ENCODE peak calls at places on chromosomes 2 and 18, in six cellular contexts. P is A549, G is progenitor cell of endocrine pancreas, H is endothelial cell, K is epithelial cell of esophagus, D is GM12865. X is an unnamed sample.

GRCh38 chr18:3186678-3187658 is 32.8 kb downstream of the MYOM1 start:
- DNase-seq in D (no peak), G (no peak), H (no peak), P (peak; percentile 22), K (no peak), X (no peak)

GRCh38 chr18:70200286-70200685 is 5.2 kb downstream of the RTTN start:
- DNase-seq in K (no peak), P (no peak), D (no peak), G (no peak), H (no peak), X (no peak)

GRCh38 chr2:25305809-25306208 is 35.9 kb downstream of the DNMT3A start:
- DNase-seq in D (no peak), K (peak; percentile 53), G (no peak), P (no peak), H (no peak), X (no peak)

GRCh38 chr2:202109737-202110184 is 36.7 kb downstream of the KIAA2012 start:
- DNase-seq in G (no peak), K (peak; percentile 55), D (no peak), H (no peak), P (no peak), X (no peak)

GRCh38 chr18:48786621-48787522 is 163.9 kb downstream of the SMAD7 start:
- DNase-seq in D (no peak), K (no peak), G (no peak), H (no peak), P (no peak), X (no peak)

GRCh38 chr2:147389218-147389617 is 455.6 kb upstream of the ACVR2A start:
- DNase-seq in P (no peak), D (no peak), H (no peak), G (no peak), K (no peak), X (no peak)

GRCh38 chr2:104853926-104854506 is at the start of gene POU3F3:
- DNase-seq in D (peak; percentile 37), G (no peak), H (peak; percentile 86), K (no peak), P (peak; percentile 60), X (no peak)

GRCh38 chr2:180604077-180604476 is 376.3 kb upstream of the UBE2E3 start:
- DNase-seq in H (peak; percentile 22), D (peak; percentile 31), K (peak; percentile 53), P (peak; percentile 29), G (no peak), X (peak; percentile 10)

GRCh38 chr18:24603151-24603550 is 142.7 kb downstream of the HRH4 start:
- DNase-seq in K (no peak), D (no peak), G (no peak), P (no peak), H (no peak), X (no peak)

GRCh38 chr2:62741954-62742722 is 36.6 kb downstream of the EHBP1 start:
- DNase-seq in G (no peak), K (no peak), P (no peak), H (no peak), D (no peak), X (no peak)

GRCh38 chr2:167607211-167607610 is 640.2 kb downstream of the STK39 start:
- DNase-seq in G (no peak), H (no peak), K (peak; percentile 0), P (no peak), D (no peak), X (no peak)

GRCh38 chr18:2979871-2980606 is 32.9 kb downstream of the LPIN2 start:
- DNase-seq in G (no peak), H (no peak), K (no peak), D (peak; percentile 58), P (peak; percentile 27), X (no peak)

GRCh38 chr18:6959110-6959509 is 158.5 kb downstream of the LAMA1 start:
- DNase-seq in K (no peak), G (no peak), P (no peak), D (no peak), H (no peak), X (no peak)

GRCh38 chr2:158266106-158266505 is 164.4 kb downstream of the UPP2 start:
- DNase-seq in D (no peak), H (no peak), K (no peak), P (no peak), G (no peak), X (no peak)

GRCh38 chr2:176669398-176670174 is 400.3 kb downstream of the MTX2 start:
- DNase-seq in H (no peak), D (peak; percentile 57), P (no peak), G (no peak), K (no peak), X (peak; percentile 10)

GRCh38 chr2:105252271-105252670 is 10.7 kb downstream of the GPR45 start:
- DNase-seq in P (no peak), H (no peak), D (no peak), G (no peak), K (no peak), X (no peak)

GRCh38 chr2:119350311-119350998 is 16.2 kb downstream of the C2orf76 start:
- DNase-seq in H (no peak), D (no peak), K (peak; percentile 74), G (no peak), P (no peak), X (no peak)

GRCh38 chr2:127906206-127906926 is 20.6 kb upstream of the AMMECR1L start:
- DNase-seq in D (no peak), P (no peak), G (no peak), H (no peak), K (no peak), X (no peak)

GRCh38 chr2:191441761-191442160 is 196.6 kb downstream of the MYO1B start:
- DNase-seq in G (no peak), D (no peak), P (no peak), K (no peak), H (no peak), X (no peak)

GRCh38 chr2:131049150-131049718 is 44.0 kb downstream of the FAM168B start:
- DNase-seq in P (no peak), D (no peak), G (no peak), K (no peak), H (no peak), X (no peak)

GRCh38 chr18:32760391-32760790 is 12.4 kb downstream of the KLHL14 start:
- DNase-seq in H (no peak), G (no peak), P (no peak), K (no peak), D (peak; percentile 61), X (peak; percentile 72)

DNA sequence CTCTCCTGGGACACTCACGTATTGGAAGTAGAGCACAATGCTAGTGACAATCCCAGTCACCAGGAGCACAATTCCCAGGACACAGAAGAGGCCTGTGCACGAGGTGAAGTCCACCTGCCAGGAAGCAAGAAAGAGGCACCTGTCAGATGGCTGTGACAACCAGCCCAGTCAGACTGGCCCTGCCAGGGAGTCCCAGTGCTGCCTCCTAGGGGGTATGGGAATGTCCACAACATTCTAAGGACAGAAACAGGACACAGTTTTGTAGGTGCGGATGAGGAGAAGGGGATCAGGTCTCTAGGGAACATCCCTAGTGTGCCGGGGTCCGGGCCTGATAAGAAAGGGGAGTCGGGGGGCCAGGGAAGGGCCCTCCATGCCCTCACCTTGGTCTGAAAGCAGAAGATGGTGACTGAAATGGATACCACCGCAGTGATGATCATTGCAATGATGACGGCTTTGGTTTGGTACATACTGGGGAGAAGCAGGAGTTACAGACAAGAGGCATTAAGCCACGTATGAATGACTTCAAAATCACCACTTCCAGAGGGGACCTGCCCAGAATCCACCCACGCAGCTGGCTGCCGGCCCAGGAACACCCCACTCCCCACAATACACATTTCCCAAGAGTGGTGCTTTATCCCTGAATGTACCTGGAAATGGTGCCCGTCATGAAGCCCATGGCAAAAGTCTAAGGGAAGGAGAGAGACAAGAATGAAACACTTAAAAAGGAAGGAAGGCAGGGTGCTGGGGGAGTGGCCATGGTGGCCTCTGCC is 6.9 kb downstream of the PNKD start:
- DNase-seq in K (no peak), H (no peak), D (no peak), P (no peak), G (no peak), X (no peak)
- TF ChIP-seq CTCF in K (peak; percentile 39), H (no peak), D (no peak), P (peak; percentile 12), G (peak; percentile 15), X (no peak)

GRCh38 chr2:156435725-156436476 is at the start of gene GPD2:
- DNase-seq in H (peak; percentile 88), D (peak; percentile 71), P (peak; percentile 88), K (peak; percentile 86), G (peak; percentile 76), X (peak; percentile 78)
- TF ChIP-seq CTCF in H (no peak), D (no peak), P (no peak), K (no peak), G (peak; percentile 26), X (no peak)

DNA sequence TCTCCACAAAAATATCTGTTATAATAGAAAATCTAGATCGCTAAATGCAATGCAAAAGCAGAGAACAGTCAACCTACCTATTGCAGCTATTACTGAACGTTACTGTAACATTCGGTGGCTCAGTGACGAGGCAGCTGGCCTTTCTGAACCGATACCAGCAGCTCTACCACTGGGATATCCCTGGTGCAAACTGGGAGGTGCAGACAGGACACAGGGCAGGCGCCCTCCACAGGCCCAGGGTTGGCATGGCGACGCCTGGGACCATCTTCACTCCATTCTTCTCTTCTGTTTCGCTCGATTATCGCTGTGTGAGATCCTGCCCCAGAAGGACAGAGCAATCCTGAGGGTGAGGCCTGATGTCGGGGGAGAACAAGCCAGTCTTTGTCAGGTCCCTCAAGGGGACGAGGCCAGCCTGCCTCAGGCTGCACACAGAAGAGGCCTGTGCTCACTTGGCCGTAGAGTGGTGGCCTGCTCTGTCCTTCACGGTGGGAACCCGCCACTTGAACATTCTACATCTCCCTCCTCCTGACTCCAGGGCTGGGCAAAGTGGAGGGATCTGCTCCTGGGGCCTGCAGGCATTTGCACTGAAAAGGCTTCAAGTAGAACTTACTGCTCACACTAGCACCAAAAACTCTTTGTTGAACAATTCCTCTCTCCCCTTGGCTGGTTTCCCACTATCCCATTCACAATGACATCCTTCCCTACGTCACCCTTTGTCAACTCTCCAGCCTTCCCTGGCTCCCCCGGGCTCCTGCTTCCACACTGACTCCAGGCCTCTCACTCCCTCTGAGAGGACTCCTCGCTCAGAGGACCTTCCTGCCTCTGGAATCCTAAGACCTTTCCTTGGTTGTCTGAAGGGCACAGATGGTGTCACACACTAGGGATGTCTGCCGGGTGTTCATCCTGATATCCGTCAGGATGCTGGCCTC is 49.7 kb downstream of the CYRIA start:
- DNase-seq in D (no peak), K (no peak), G (no peak), H (no peak), P (no peak), X (no peak)
- TF ChIP-seq CTCF in D (no peak), K (no peak), G (no peak), H (no peak), P (no peak), X (no peak)

DNA sequence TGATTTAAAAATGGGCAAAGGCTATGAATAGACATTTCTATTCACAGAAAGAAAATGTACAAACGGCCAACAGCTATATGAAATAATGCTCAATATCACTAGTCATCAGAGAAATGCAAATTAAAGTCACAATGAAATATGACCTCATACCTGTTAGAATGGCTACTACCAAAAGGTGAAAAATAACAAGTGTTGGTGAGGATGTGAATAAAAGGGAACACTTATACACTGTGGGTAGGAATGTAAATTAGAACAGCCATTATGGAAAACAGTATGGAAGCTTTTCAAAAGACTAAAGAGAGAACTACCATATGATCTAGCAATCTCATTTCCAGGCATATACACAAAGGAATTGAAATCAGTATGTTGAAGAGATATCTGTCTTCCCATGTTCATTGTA is 118.9 kb upstream of the SPOPL start:
- DNase-seq in P (no peak), D (no peak), G (no peak), K (no peak), H (no peak), X (no peak)
- TF ChIP-seq CTCF in P (no peak), D (no peak), G (no peak), K (no peak), H (no peak), X (no peak)

X was measured in GM20000.